ENCODE peak calls at places on chromosomes 2 and 18, in seven cellular contexts. R is adrenal gland; Z is NCI-H1105; N is cardiac muscle cell; D is fibroblast of mammary gland; F is stimulated activated CD4-positive, alpha-beta T cell treated with anti-CD3 and anti-CD28 coated beads, Interleukin-15, amount 100 ng/mL, for 24 hours; M is NCI-H446. Y is an unnamed sample.

GRCh38 chr18:79934311-79935097 is 16.9 kb downstream of the SLC66A2 start:
- DNase-seq in Z (no peak), M (no peak), F (no peak), D (no peak), N (peak), R (peak), Y (no peak)

GRCh38 chr18:46250084-46250811 is 146.1 kb downstream of the HAUS1 start:
- DNase-seq in F (peak), N (no peak), Z (no peak), M (no peak), D (peak), R (no peak), Y (peak)

GRCh38 chr2:19358242-19359020 is at the start of gene OSR1:
- DNase-seq in N (peak), M (no peak), Z (peak), D (peak), F (peak), R (no peak), Y (peak)

GRCh38 chr2:31213063-31213882 is 4.0 kb downstream of the CAPN14 start:
- DNase-seq in N (no peak), D (no peak), M (no peak), R (no peak), Z (no peak), F (no peak), Y (peak)

GRCh38 chr2:134583997-134584520 is 134.7 kb downstream of the TMEM163 start:
- DNase-seq in F (no peak), M (no peak), N (no peak), R (peak), D (no peak), Z (no peak), Y (peak)

GRCh38 chr18:32469691-32470131 is 971 bp downstream of the GAREM1 start:
- DNase-seq in F (peak), D (peak), N (no peak), R (no peak), Z (no peak), M (no peak), Y (no peak)

GRCh38 chr18:59813942-59814341 is 85.9 kb upstream of the PMAIP1 start:
- DNase-seq in R (no peak), F (no peak), N (no peak), D (peak), Z (no peak), M (no peak), Y (no peak)

GRCh38 chr2:40348665-40349064 is 103.2 kb downstream of the SLC8A1 start:
- DNase-seq in R (no peak), N (no peak), F (no peak), Z (no peak), D (peak), M (no peak), Y (peak)

GRCh38 chr2:222891890-222892289 is 31.1 kb downstream of the ACSL3 start:
- DNase-seq in D (peak), R (no peak), N (no peak), M (no peak), Z (no peak), F (no peak), Y (no peak)

GRCh38 chr2:68121873-68122679 is 35.6 kb upstream of the PNO1 start:
- DNase-seq in M (peak), Z (peak), R (peak), D (peak), F (peak), N (peak), Y (peak)

GRCh38 chr2:159982270-159982669 is 80.1 kb downstream of the PLA2R1 start:
- DNase-seq in D (peak), N (no peak), Z (no peak), F (no peak), M (peak), R (no peak), Y (peak)

GRCh38 chr2:238702276-238702675 is 145.6 kb upstream of the TWIST2 start:
- DNase-seq in D (no peak), F (no peak), R (no peak), Z (no peak), M (no peak), N (no peak), Y (no peak)

GRCh38 chr2:49296107-49296506 is 141.8 kb upstream of the FSHR start:
- DNase-seq in D (no peak), M (no peak), N (no peak), Z (no peak), R (no peak), F (no peak), Y (no peak)